ENCODE peak calls at places on chromosomes 6 and 20, in nine cellular contexts. L is GM23338; D is heart left ventricle; U is fibroblast of villous mesenchyme; V is CD4-positive, alpha-beta T cell; S is fibroblast of the aortic adventitia; M is progenitor cell of endocrine pancreas; K is kidney; E is GM06990. O is an unnamed sample.

GRCh38 chr6:11480541-11480940 is 57.0 kb upstream of the TMEM170B start:
- DNase-seq in U (peak; percentile 69), S (no peak), M (no peak), L (no peak), K (no peak), V (no peak), D (no peak), E (no peak), O (no peak)

GRCh38 chr6:169251371-169251802 is 2.3 kb downstream of the THBS2 start:
- DNase-seq in V (no peak), S (no peak), E (no peak), D (no peak), U (no peak), L (peak; percentile 66), M (no peak), K (no peak), O (no peak)

GRCh38 chr6:2026133-2026532 is 219.3 kb downstream of the GMDS start:
- DNase-seq in U (no peak), K (no peak), S (no peak), M (no peak), E (no peak), D (no peak), L (no peak), V (no peak), O (no peak)

GRCh38 chr6:20253021-20253420 is 40.8 kb upstream of the MBOAT1 start:
- DNase-seq in E (no peak), S (no peak), V (no peak), K (no peak), U (no peak), D (no peak), M (no peak), L (no peak), O (no peak)

GRCh38 chr6:53896237-53896636 is 101.4 kb downstream of the LRRC1 start:
- DNase-seq in U (peak; percentile 21), K (no peak), D (no peak), S (peak; percentile 31), L (peak; percentile 24), V (no peak), M (no peak), E (no peak), O (no peak)

GRCh38 chr6:110255356-110255755 is 75.1 kb downstream of the CDC40 start:
- DNase-seq in U (peak; percentile 30), S (peak; percentile 30), M (peak; percentile 43), E (peak; percentile 4), L (peak; percentile 80), D (no peak), K (peak; percentile 55), V (no peak), O (peak; percentile 78)

GRCh38 chr20:41411458-41411857 is 44.8 kb upstream of the EMILIN3 start:
- DNase-seq in U (peak; percentile 54), D (no peak), S (peak; percentile 56), L (peak; percentile 28), K (no peak), E (no peak), M (no peak), V (no peak), O (no peak)

GRCh38 chr6:89433637-89434499 is 916 bp downstream of the ANKRD6 start:
- DNase-seq in S (no peak), U (no peak), E (peak; percentile 55), K (peak; percentile 78), L (peak; percentile 66), V (peak; percentile 6), M (peak; percentile 11), D (peak; percentile 23), O (peak; percentile 55)

GRCh38 chr6:22383016-22383415 is 86.2 kb upstream of the PRL start:
- DNase-seq in K (no peak), U (no peak), S (no peak), L (no peak), V (no peak), M (no peak), D (no peak), E (no peak), O (no peak)

GRCh38 chr20:62578294-62578897 is 63.9 kb upstream of the SLCO4A1 start:
- DNase-seq in E (no peak), U (no peak), M (no peak), D (no peak), L (no peak), S (no peak), V (no peak), K (no peak), O (no peak)

GRCh38 chr6:170476360-170476759 is 76.7 kb downstream of the PSMB1 start:
- DNase-seq in K (no peak), E (no peak), L (no peak), V (no peak), M (no peak), U (no peak), S (no peak), D (no peak), O (no peak)

GRCh38 chr20:48965189-48965910 is 43.8 kb downstream of the ARFGEF2 start:
- DNase-seq in K (no peak), L (no peak), M (no peak), S (peak; percentile 73), U (peak; percentile 72), D (no peak), V (no peak), E (no peak), O (no peak)

GRCh38 chr6:108419934-108420609 is 125.2 kb downstream of the AFG1L start:
- DNase-seq in V (no peak), K (no peak), L (peak; percentile 13), E (no peak), M (no peak), U (no peak), S (no peak), D (no peak), O (no peak)

GRCh38 chr6:31578461-31579118 is 3.2 kb downstream of the TNF start:
- DNase-seq in S (no peak), E (no peak), M (no peak), U (no peak), D (no peak), L (peak; percentile 75), V (no peak), K (no peak), O (no peak)

DNA sequence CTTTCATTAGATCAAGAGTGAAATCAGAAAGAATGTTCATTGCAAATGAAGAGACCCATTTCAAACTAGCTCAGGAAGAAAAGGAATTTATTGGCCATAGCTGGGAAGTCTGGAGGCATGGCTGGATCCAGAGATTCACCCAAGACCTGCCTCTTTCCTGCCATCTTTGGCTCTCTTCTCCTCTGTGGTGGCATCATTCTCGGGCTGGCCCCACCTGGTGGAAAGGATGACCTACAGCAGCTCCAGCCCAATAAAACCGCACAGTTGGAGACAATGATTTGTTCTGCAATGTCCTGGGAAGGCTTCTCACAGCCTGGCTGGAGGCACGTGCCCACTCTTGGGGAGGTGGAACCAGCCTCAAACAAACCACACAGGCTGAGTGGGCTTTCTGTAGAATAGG is 18.1 kb upstream of the FERMT1 start:
- DNase-seq in L (peak; percentile 52), S (no peak), M (no peak), K (no peak), E (no peak), D (no peak), V (no peak), U (no peak), O (no peak)
- TF ChIP-seq CTCF in L (peak; percentile 52), S (peak; percentile 34), M (peak; percentile 14), K (no peak), E (peak; percentile 43), D (no peak), V (no peak), U (peak; percentile 19), O (no peak)

GRCh38 chr6:140001005-140001404 is 626.6 kb upstream of the CITED2 start:
- DNase-seq in D (no peak), S (peak; percentile 44), L (no peak), K (no peak), U (no peak), E (no peak), V (no peak), M (no peak), O (no peak)

GRCh38 chr6:140002406-140003022 is 628.1 kb upstream of the CITED2 start:
- DNase-seq in E (no peak), U (peak; percentile 62), M (no peak), D (no peak), L (peak; percentile 1), K (no peak), V (no peak), S (peak; percentile 74), O (no peak)

GRCh38 chr6:140007525-140007924 is 633.1 kb upstream of the CITED2 start:
- DNase-seq in D (no peak), L (no peak), E (no peak), K (no peak), V (no peak), S (no peak), U (no peak), M (no peak), O (no peak)

GRCh38 chr6:140001851-140002301 is 627.4 kb upstream of the CITED2 start:
- DNase-seq in D (no peak), L (no peak), S (peak; percentile 74), U (no peak), V (no peak), M (no peak), E (no peak), K (no peak), O (no peak)

GRCh38 chr6:140003217-140003616 is 628.8 kb upstream of the CITED2 start:
- DNase-seq in L (peak; percentile 33), V (no peak), K (no peak), S (no peak), E (no peak), D (no peak), M (no peak), U (no peak), O (no peak)
- TF ChIP-seq CTCF in L (no peak), V (no peak), K (no peak), S (no peak), E (no peak), D (no peak), M (no peak), U (no peak), O (no peak)

DNA sequence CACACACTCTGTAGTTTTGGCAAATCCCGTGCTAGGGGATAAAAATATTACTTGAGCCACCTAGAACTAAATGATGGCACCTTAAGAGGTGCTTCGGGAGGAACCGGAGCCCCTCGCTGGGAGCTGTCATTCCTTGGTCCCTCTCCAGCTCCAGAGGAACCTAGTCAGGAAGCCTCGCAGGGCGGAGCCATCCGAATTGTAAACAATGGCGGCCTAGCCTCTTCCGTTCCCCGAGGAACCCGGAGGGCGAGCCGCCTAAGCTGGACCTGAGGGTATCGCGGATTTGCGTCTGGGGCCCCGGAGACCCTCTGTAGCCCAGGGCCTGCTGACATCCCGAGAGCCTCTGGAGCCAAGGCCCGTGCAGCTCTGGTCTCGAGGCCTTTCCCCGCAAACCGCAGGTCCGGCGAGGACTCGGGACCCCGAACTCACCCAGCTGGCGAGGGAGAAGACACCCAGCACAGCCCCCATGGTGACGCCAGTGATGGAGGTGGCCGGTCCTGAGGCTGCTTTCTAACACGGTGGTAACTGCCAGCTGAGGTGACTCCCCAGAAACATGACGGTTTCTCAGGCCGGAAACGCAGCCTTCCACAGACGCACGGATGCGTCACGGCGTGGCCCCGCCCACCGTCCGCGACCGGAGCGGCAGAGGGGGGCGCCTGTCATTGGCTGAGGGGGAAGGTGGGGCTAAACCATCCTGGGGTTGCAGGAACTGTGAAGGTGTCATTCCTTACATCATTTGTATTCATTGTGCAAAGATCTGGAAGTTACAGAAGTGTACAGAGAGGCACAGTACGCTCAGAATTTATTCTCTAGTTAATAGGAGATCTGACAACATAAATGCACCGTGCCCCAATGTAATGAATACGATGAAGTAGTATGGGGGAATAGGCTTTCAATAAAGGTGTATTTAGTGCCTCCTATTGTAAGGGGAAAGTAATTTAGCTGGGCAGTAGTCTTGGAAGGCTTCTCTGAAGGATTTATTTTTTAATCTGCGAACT is at the start of gene SERINC3:
- DNase-seq in S (peak; percentile 95), E (peak; percentile 97), V (peak; percentile 98), L (peak; percentile 95), M (peak; percentile 80), U (peak; percentile 97), D (peak; percentile 96), K (peak; percentile 98), O (peak; percentile 93)
- TF ChIP-seq CTCF in S (peak; percentile 20), E (peak; percentile 44), V (peak; percentile 46), L (no peak), M (peak; percentile 15), U (no peak), D (no peak), K (no peak), O (no peak)

GRCh38 chr6:146785001-146785585 is 186.3 kb downstream of the ADGB start:
- DNase-seq in V (no peak), S (peak; percentile 50), U (peak; percentile 58), M (no peak), D (no peak), E (no peak), K (no peak), L (peak; percentile 85), O (peak; percentile 16)
- TF ChIP-seq CTCF in V (peak; percentile 61), S (peak; percentile 48), U (peak; percentile 71), M (peak; percentile 60), D (peak; percentile 21), E (peak; percentile 59), K (peak; percentile 29), L (peak; percentile 68), O (peak; percentile 54)

O was measured in nephron progenitor cell.